ENCODE peak calls at places on chromosomes 12 and 14, in seven cellular contexts. C, S, K, X, H, B and F are unnamed samples.

GRCh38 chr14:105171004-105171673 is 2.6 kb upstream of the JAG2 start:
- DNase-seq in H (no peak), B (no peak), K (no peak), C (no peak), S (no peak), X (no peak), F (no peak)

GRCh38 chr12:105083041-105083440 is 1.2 kb downstream of the ALDH1L2 start:
- DNase-seq in S (no peak), K (no peak), H (no peak), C (no peak), X (no peak), B (no peak), F (peak; percentile 58)

GRCh38 chr12:80513211-80513610 is 69.2 kb downstream of the PTPRQ start:
- DNase-seq in B (no peak), H (no peak), S (no peak), X (no peak), C (no peak), K (no peak), F (no peak)

GRCh38 chr12:39959467-39959866 is 146.4 kb downstream of the SLC2A13 start:
- DNase-seq in X (no peak), H (no peak), K (no peak), C (no peak), B (no peak), S (no peak), F (no peak)

GRCh38 chr14:85523624-85524023 is 6.3 kb upstream of the FLRT2 start:
- DNase-seq in S (no peak), C (no peak), X (no peak), B (no peak), H (no peak), K (no peak), F (no peak)

GRCh38 chr12:131860472-131861260 is 32.5 kb downstream of the MMP17 start:
- DNase-seq in X (peak; percentile 44), K (peak; percentile 38), S (peak; percentile 56), B (peak; percentile 60), H (peak; percentile 95), C (peak; percentile 99), F (peak; percentile 93)

GRCh38 chr14:22589096-22589839 is at the start of gene DAD1:
- DNase-seq in B (peak; percentile 100), X (peak; percentile 98), H (peak; percentile 99), C (peak; percentile 99), S (peak; percentile 100), K (peak; percentile 99), F (peak; percentile 98)

GRCh38 chr12:39605501-39605900 is 14.1 kb downstream of the ABCD2 start:
- DNase-seq in H (peak; percentile 38), S (no peak), B (no peak), X (peak; percentile 41), C (no peak), K (peak; percentile 74), F (no peak)

GRCh38 chr14:101062065-101062450 is 158.5 kb upstream of the RTL1 start:
- DNase-seq in K (peak; percentile 31), X (no peak), B (peak; percentile 13), H (no peak), C (no peak), S (no peak), F (peak; percentile 23)

GRCh38 chr12:57718641-57719528 is 19.7 kb downstream of the AGAP2 start:
- DNase-seq in C (no peak), H (no peak), S (no peak), X (no peak), K (no peak), B (no peak), F (peak; percentile 41)

GRCh38 chr12:2958432-2959193 is 584 bp upstream of the TEAD4 start:
- DNase-seq in X (peak; percentile 33), C (peak; percentile 89), H (peak; percentile 80), B (peak; percentile 46), K (peak; percentile 71), S (no peak), F (peak; percentile 98)

GRCh38 chr12:109937371-109937770 is 37.3 kb downstream of the TCHP start:
- DNase-seq in K (no peak), S (no peak), X (no peak), H (no peak), C (no peak), B (no peak), F (no peak)

GRCh38 chr12:131085816-131086591 is 132.3 kb downstream of the ADGRD1 start:
- DNase-seq in S (no peak), B (no peak), C (no peak), K (no peak), X (no peak), H (no peak), F (peak; percentile 41)

GRCh38 chr12:60290532-60290931 is 694.7 kb downstream of the SLC16A7 start:
- DNase-seq in S (no peak), H (no peak), K (no peak), B (no peak), X (no peak), C (no peak), F (no peak)

GRCh38 chr14:49692191-49692757 is 646 bp upstream of the KLHDC1 start:
- DNase-seq in C (no peak), B (no peak), K (no peak), H (no peak), S (no peak), X (no peak), F (peak; percentile 79)

GRCh38 chr14:22614240-22614799 is 16.2 kb downstream of the ABHD4 start:
- DNase-seq in C (peak; percentile 94), S (no peak), H (peak; percentile 97), B (peak; percentile 8), X (peak; percentile 76), K (peak; percentile 98), F (peak; percentile 88)

GRCh38 chr14:74085828-74086227 is 1.1 kb downstream of the LIN52 start:
- DNase-seq in B (no peak), H (no peak), K (no peak), C (no peak), S (peak; percentile 77), X (no peak), F (no peak)

GRCh38 chr12:125065021-125065752 is at the start of gene AACS:
- DNase-seq in H (peak; percentile 72), B (peak; percentile 94), S (peak; percentile 88), K (peak; percentile 73), X (peak; percentile 45), C (peak; percentile 80), F (peak; percentile 99)

GRCh38 chr12:113392988-113393579 is 10.6 kb downstream of the SDS start:
- DNase-seq in H (no peak), B (peak; percentile 66), K (peak; percentile 8), S (peak; percentile 59), X (peak; percentile 22), C (peak; percentile 42), F (peak; percentile 75)

DNA sequence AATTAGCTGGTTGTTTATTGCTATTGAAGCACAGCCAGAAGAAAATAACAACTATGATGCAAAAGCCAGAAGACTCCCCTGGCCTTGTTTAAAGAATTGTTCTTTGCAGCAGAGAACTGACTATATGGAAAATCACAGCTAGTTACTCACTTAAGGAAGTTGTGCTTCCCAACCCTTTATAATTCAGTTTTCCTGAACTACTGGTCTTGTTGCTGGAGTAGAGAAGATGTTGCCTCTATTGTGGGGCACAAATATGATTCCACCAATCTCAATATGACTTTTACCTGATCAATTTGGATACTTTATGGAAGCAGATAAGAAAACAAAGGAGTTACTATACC is 586.7 kb downstream of the LRFN5 start:
- DNase-seq in C (no peak), X (no peak), S (no peak), K (no peak), H (no peak), B (no peak), F (no peak)
- H3K4me2 ChIP-seq in C (peak overlapping the region; percentile 73), X (peak overlapping the region; percentile 52), S (no peak overlapping the region), K (peak overlapping the region; percentile 45), H (peak overlapping the region; percentile 59), B (no peak overlapping the region), F (peak overlapping the region; percentile 82)

GRCh38 chr12:14563051-14563450 is 4.6 kb downstream of the PLBD1 start:
- DNase-seq in K (no peak), C (no peak), S (no peak), H (no peak), X (no peak), B (no peak), F (no peak)

GRCh38 chr12:14567311-14568195 is at the start of gene PLBD1:
- DNase-seq in C (peak; percentile 56), K (peak; percentile 41), X (no peak), B (peak; percentile 73), S (no peak), H (peak; percentile 44), F (peak; percentile 81)

GRCh38 chr12:14560904-14561574 is 6.6 kb downstream of the PLBD1 start:
- DNase-seq in X (no peak), H (no peak), K (no peak), B (no peak), S (no peak), C (no peak), F (no peak)

GRCh38 chr12:14561677-14562076 is 6.0 kb downstream of the PLBD1 start:
- DNase-seq in S (no peak), K (no peak), H (no peak), C (no peak), X (no peak), B (no peak), F (no peak)

DNA sequence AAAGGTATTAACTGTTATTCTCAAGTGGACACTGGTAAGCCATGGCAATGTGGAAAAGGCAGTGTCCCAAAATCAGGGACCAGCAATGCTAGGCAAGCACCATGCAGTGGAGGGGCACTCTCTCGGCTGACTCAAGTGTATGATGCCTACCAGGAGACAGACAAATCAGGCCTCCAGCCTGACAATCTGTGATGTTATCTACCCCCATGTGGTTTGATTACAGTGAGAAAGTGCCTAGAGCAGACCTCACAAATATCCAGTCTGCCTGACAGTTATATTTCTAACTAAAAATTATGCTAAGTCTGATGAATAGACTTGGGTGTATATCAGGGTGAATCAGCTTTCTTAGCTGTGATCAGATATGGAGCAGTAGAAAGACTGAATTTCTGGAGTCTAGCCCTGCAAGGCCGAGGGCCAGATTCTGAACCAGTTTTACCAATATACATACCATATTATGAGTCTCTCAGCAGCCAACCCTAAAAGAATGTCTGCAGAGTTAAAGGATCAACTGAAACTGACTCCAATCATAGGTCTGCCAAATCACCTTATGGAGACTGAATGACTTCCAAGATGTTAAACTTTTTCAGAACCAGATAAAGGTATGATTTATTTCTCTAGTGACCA is 3.2 kb downstream of the PLBD1 start:
- DNase-seq in C (no peak), K (no peak), B (no peak), H (no peak), X (no peak), S (no peak), F (no peak)
- H3K4me1 ChIP-seq in C (no peaks in the 10 kb centered on the region), K (no peaks in the 10 kb centered on the region), B (no peaks in the 10 kb centered on the region), H (no peaks in the 10 kb centered on the region), X (no peaks in the 10 kb centered on the region), S (no peaks in the 10 kb centered on the region), F (no peaks in the 10 kb centered on the region)

DNA sequence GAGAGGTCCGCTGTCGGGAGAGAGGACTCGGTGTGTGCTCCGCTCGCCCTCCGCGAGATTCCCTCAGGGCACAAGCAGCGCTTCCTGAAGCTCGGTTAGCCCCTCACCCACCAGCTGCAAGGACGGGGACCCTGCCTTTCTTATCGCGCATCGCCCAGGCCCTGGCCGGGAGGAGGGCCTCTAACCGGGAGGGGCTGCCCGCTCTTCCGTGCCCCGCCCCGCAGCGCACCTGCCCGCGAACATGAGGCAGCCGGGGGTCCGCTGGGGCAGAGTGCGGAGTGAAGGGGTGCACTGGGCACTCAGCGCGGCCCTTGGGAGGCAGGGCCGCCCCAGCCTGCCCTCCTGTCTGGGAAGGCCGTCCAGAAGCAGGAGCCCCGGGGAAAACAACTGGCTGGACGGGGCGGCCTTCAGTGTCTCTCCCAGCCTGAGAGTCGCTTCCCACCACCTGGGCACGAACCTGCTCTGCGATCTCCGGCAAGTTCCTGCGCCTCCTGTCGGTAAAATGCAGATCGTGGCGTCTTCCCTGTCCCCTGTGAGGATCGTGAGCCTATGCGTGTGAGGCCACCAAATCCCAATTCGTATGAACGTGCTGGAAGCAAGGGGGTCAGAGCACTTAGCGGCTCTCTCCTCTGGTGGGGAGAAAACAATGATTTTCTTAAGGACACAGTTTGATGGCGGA is 28.0 kb upstream of the ADIPOR2 start:
- DNase-seq in B (peak; percentile 89), X (peak; percentile 87), S (no peak), C (peak; percentile 91), H (no peak), K (peak; percentile 22), F (no peak)
- H3K4me2 ChIP-seq in B (peak overlapping the region; percentile 77), X (peak overlapping the region; percentile 98), S (no peak overlapping the region), C (peak overlapping the region; percentile 98), H (no peak overlapping the region), K (no peak overlapping the region), F (no peak overlapping the region)

GRCh38 chr12:106106892-106107291 is 31.9 kb downstream of the NUAK1 start:
- DNase-seq in K (peak; percentile 66), X (no peak), B (peak; percentile 62), C (peak; percentile 77), S (no peak), H (peak; percentile 87), F (no peak)
- H3K4me1 ChIP-seq in K (peaks cover 9% of the 10 kb centered on the region), X (no peaks in the 10 kb centered on the region), B (peaks cover 43% of the 10 kb centered on the region), C (peaks cover 69% of the 10 kb centered on the region), S (no peaks in the 10 kb centered on the region), H (peaks cover 33% of the 10 kb centered on the region), F (peaks cover 32% of the 10 kb centered on the region)